ENCODE peak calls at places on chromosomes 11 and 22, in four cellular contexts. T is prostate gland, Z is gastrocnemius medialis, B is esophagus squamous epithelium. A is an unnamed sample.

GRCh38 chr11:72575533-72576170 is 98.6 kb downstream of the PDE2A start:
- DNase-seq in T (no peak), Z (no peak), B (no peak), A (peak)

GRCh38 chr22:46036558-46037408 is 59.8 kb upstream of the WNT7B start:
- DNase-seq in T (peak), Z (no peak), B (no peak), A (no peak)

GRCh38 chr11:66278396-66279091 is 569 bp downstream of the CNIH2 start:
- DNase-seq in T (no peak), Z (no peak), B (no peak), A (no peak)

GRCh38 chr11:17352925-17353227 is 1.3 kb downstream of the NCR3LG1 start:
- DNase-seq in T (peak), Z (no peak), B (no peak), A (peak)

GRCh38 chr11:2194877-2195755 is 23.5 kb upstream of the TH start:
- DNase-seq in T (no peak), Z (no peak), B (no peak), A (peak)

GRCh38 chr11:123103326-123103980 is 41.5 kb upstream of the HSPA8 start:
- DNase-seq in T (no peak), Z (peak), B (no peak), A (peak)

GRCh38 chr11:92707173-92707619 is 262.3 kb upstream of the MTNR1B start:
- DNase-seq in T (peak), Z (no peak), B (no peak), A (no peak)

GRCh38 chr11:69251639-69252493 is 42.1 kb upstream of the MYEOV start:
- DNase-seq in T (peak), Z (no peak), B (no peak), A (no peak)

GRCh38 chr11:85595285-85595884 is 31.8 kb downstream of the DLG2 start:
- DNase-seq in T (no peak), Z (no peak), B (no peak), A (no peak)

GRCh38 chr11:67699521-67699920 is 25.1 kb upstream of the ALDH3B2 start:
- DNase-seq in T (no peak), Z (no peak), B (no peak), A (no peak)

GRCh38 chr11:124069429-124070401 is 28.6 kb upstream of the OR10G7 start:
- DNase-seq in T (no peak), Z (no peak), B (no peak), A (no peak)

GRCh38 chr11:17668166-17668565 is 51.2 kb upstream of the MYOD1 start:
- DNase-seq in T (no peak), Z (no peak), B (no peak), A (no peak)

GRCh38 chr22:45977551-45978274 is 751 bp upstream of the WNT7B start:
- DNase-seq in T (peak), Z (no peak), B (no peak), A (no peak)

GRCh38 chr11:134226806-134227325 is 2.4 kb downstream of the VPS26B start:
- DNase-seq in T (no peak), Z (no peak), B (no peak), A (no peak)

GRCh38 chr11:134223836-134224709 is at the start of the genes NCAPD3 and VPS26B:
- DNase-seq in T (peak), Z (peak), B (peak), A (peak)

GRCh38 chr11:134223066-134223465 is 701 bp downstream of the NCAPD3 start:
- DNase-seq in T (no peak), Z (no peak), B (no peak), A (no peak)

GRCh38 chr11:134228625-134229024 is 4.2 kb downstream of the VPS26B start:
- DNase-seq in T (no peak), Z (no peak), B (no peak), A (peak)

DNA sequence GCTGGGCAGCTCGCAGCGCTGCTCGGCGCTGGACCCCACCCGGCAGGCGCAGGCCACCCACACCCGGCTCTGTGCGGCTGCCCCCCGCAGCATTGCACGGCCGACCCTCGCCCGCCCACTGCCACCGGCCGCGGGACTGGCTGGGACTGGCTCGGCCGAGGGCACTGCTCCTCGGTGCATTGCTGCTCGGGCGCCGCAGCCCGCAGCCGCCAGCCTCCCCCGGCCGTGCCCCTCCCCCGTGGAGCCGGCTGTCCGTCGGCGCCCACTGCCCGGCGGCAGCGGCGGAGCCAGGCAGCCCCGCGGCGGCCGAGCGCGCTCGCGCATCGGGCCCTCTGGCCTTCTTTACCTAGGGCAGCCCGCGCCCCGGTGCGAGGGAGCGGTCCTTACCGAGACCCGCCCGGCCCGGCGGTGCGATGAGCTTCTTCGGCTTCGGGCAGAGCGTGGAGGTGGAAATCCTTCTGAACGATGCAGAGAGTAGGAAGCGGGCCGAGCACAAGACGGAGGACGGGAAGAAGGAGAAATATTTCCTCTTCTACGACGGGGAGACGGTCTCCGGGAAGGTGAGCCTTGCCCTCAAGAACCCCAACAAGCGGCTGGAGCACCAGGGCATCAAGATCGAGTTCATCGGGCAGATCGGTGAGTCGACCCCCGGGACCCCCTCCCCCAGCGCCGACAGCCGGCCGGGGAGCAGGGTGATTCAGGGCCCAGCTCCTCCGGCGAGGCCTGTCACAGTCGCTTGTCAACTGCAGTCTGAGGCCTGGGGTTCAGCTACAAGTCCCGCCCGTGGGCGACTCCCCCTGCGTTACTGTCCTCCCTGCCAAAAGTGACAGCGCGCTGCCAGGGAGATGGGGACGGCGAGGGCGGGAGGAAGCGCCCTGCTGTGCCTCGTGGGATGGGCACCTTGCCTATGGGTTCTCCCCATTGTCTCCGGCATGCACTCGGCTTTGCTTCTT is 515 bp downstream of the VPS26B start:
- DNase-seq in T (peak), Z (peak), B (no peak), A (no peak)
- TF ChIP-seq POLR2A in T (no peak), Z (no peak), B (no peak), A (no peak)

GRCh38 chr11:57640068-57640800 is 9.5 kb downstream of the YPEL4 start:
- DNase-seq in T (no peak), Z (no peak), B (no peak), A (no peak)

GRCh38 chr11:57638005-57638760 is 11.5 kb downstream of the YPEL4 start:
- DNase-seq in T (peak), Z (no peak), B (no peak), A (no peak)

GRCh38 chr11:57638811-57639320 is 10.8 kb downstream of the YPEL4 start:
- DNase-seq in T (no peak), Z (no peak), B (no peak), A (no peak)

GRCh38 chr11:57641011-57641410 is 8.7 kb downstream of the YPEL4 start:
- DNase-seq in T (no peak), Z (no peak), B (no peak), A (no peak)

DNA sequence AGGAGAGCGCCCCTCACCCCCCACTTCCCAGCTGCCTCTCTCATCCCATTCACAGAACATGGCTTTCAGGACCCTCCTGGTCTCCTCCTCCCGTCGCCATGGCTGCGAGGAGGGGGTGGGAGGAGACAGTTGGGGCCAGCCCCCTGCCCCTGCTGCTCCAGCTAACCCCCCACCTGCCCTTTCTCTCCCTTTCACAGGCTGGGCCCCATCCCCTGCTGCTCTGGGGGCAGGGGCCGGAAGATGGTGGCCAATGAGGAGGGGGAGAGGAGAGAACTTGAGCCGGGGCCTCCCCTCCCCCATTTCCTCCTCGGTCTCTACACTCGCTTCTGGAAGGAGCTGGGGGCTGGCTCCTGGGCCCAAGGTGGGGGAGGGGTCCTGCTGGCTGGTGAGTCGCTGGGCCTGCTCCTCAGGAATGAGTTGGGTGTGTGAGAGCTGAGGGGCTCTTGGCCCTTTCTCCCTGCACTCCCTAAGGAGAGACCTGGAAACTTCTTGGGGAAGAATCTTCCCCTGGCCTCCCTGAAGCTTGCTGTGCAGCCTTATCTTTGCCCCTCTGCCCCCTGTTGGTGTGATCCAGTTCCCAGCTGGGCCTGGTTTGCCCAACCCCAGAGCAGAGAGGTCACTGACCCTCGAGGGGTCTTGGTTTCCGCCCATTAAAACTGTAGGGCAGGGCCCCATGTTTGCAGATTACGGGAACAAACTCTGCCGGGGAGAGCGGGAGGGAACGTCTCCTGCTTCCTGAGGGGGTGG is 10.2 kb downstream of the YPEL4 start:
- DNase-seq in T (no peak), Z (no peak), B (no peak), A (no peak)
- TF ChIP-seq POLR2A in T (no peak), Z (no peak), B (no peak), A (no peak)

DNA sequence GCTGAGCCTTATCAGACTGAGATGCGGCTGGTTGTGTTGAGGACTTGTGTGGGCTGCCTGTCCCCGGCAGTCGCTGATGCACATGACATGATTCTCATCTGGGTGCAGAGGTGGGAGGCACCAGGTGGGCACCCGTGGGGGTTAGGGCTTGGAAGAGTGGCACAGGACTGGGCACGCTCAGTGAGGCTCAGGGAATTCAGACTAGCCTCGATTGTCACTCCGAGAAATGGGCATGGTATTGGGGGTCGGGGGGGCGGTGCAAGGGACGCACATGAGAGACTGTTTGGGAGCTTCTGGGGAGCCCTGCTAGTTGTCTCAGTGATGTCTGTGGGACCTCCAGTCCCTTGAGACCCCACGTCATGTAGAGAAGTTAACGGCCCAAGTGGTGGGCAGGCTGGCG is 25.5 kb downstream of the CSF2RB start:
- DNase-seq in T (no peak), Z (no peak), B (no peak), A (no peak)
- TF ChIP-seq POLR2A in T (no peak), Z (no peak), B (no peak), A (no peak)

DNA sequence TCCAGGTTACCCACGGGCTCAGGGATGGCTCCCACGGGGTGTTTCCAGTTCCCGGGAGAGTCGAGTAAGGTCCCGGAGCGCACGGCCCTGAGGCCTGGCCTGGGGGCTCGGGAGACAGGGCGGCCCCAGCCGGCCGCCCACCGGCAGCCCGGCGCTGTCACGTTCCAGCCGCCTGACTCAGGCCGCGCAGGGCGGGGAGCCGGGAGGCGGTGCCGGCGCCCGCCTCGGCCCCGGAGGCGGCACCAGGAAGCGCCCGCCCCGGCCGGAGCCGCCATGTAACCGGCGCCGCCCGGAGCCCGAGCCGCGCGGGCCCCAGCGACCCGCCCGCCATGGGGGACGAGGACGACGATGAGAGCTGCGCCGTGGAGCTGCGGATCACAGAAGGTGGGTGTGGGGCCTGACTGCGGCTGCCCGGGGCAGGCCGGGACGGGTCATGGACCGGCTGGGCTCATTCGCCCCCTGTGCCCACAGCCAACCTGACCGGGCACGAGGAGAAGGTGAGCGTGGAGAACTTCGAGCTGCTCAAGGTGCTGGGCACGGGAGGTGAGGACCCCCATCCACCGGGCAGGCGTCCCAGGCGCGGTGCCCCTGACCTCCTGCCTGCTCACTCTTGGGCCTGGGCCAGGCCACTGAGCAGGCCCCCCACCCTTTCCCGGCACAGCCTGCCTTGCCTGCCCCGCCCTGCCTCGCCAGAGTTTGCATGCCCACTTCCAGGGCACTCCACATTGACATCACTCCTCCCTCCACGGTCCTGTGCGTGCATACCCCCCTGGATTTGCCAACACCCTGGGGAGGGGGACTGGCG is at the start of gene RPS6KA4:
- DNase-seq in T (peak), Z (no peak), B (no peak), A (peak)
- TF ChIP-seq POLR2A in T (peak), Z (peak), B (peak), A (no peak)

A was measured in GM12891.